ENCODE peak calls at places on chromosomes 5 and 9, in six cellular contexts. Q is aorta, A is foreskin fibroblast, K is small intestine, Z is NB4, J is choroid plexus epithelial cell. F is an unnamed sample.

GRCh38 chr5:32027717-32028321 is 146.3 kb downstream of the GOLPH3 start:
- DNase-seq in Q (no peak), Z (peak), K (no peak), A (peak), J (peak), F (no peak)

GRCh38 chr9:110256392-110257096 is at the start of gene TXN:
- DNase-seq in K (peak), A (peak), Z (peak), J (peak), Q (peak), F (peak)

GRCh38 chr5:176447538-176447981 is 625 bp upstream of the FAF2 start:
- DNase-seq in A (no peak), Q (peak), J (no peak), K (no peak), Z (no peak), F (peak)

GRCh38 chr9:128892223-128892892 is 10.4 kb downstream of the LRRC8A start:
- DNase-seq in Q (peak), A (peak), Z (peak), K (peak), J (peak), F (peak)

GRCh38 chr5:51389582-51390463 is 6.6 kb downstream of the ISL1 start:
- DNase-seq in Q (no peak), K (no peak), A (peak), Z (no peak), J (no peak), F (no peak)

GRCh38 chr9:134169724-134170401 is 5.5 kb upstream of the RNU6ATAC start:
- DNase-seq in J (no peak), K (peak), Z (peak), A (no peak), Q (no peak), F (no peak)

GRCh38 chr5:139964994-139965565 is 78.0 kb downstream of the NRG2 start:
- DNase-seq in A (no peak), J (no peak), Z (no peak), K (no peak), Q (no peak), F (no peak)

GRCh38 chr9:73146113-73146815 is 5.4 kb upstream of the ANXA1 start:
- DNase-seq in K (no peak), A (no peak), Z (no peak), Q (no peak), J (no peak), F (no peak)

GRCh38 chr5:154388842-154389241 is 57.0 kb upstream of the SAP30L start:
- DNase-seq in Z (no peak), J (no peak), Q (no peak), K (no peak), A (no peak), F (no peak)

GRCh38 chr9:129778469-129778868 is 24.5 kb upstream of the TOR1B start:
- DNase-seq in Z (no peak), Q (no peak), A (no peak), J (no peak), K (no peak), F (no peak)

GRCh38 chr9:96157675-96158074 is 144.3 kb downstream of the HSD17B3 start:
- DNase-seq in A (no peak), K (no peak), Q (peak), Z (no peak), J (no peak), F (no peak)

GRCh38 chr5:128084228-128085167 is 932 bp downstream of the SLC12A2 start:
- DNase-seq in A (peak), J (peak), Q (peak), Z (peak), K (peak), F (peak)

GRCh38 chr9:89312154-89312616 is 1.2 kb downstream of the CKS2 start:
- DNase-seq in Q (no peak), A (peak), Z (peak), K (peak), J (peak), F (no peak)

GRCh38 chr5:113574417-113574816 is 60.9 kb downstream of the YTHDC2 start:
- DNase-seq in Q (no peak), J (peak), K (no peak), Z (peak), A (peak), F (no peak)

GRCh38 chr9:127365461-127365860 is 31.5 kb upstream of the SLC2A8 start:
- DNase-seq in Z (no peak), Q (no peak), A (no peak), K (no peak), J (no peak), F (no peak)

GRCh38 chr5:56910123-56910951 is 941 bp downstream of the SETD9 start:
- DNase-seq in Q (peak), K (no peak), Z (peak), J (no peak), A (peak), F (peak)

GRCh38 chr9:99811598-99812383 is 9.9 kb upstream of the NR4A3 start:
- DNase-seq in Z (no peak), A (no peak), Q (no peak), J (no peak), K (no peak), F (no peak)

GRCh38 chr9:34380034-34380510 is 3.4 kb upstream of the MYORG start:
- DNase-seq in Q (no peak), A (no peak), Z (peak), J (peak), K (peak), F (no peak)

GRCh38 chr5:56011835-56012234 is 17.1 kb upstream of the IL6ST start:
- DNase-seq in Z (no peak), Q (no peak), K (no peak), J (peak), A (peak), F (no peak)

GRCh38 chr5:90015584-90016018 is 394.0 kb downstream of the CETN3 start:
- DNase-seq in A (no peak), Q (no peak), Z (no peak), K (no peak), J (peak), F (no peak)

GRCh38 chr9:117414906-117415583 is at the start of gene ASTN2:
- DNase-seq in Q (peak), K (no peak), A (no peak), Z (no peak), J (no peak), F (peak)

DNA sequence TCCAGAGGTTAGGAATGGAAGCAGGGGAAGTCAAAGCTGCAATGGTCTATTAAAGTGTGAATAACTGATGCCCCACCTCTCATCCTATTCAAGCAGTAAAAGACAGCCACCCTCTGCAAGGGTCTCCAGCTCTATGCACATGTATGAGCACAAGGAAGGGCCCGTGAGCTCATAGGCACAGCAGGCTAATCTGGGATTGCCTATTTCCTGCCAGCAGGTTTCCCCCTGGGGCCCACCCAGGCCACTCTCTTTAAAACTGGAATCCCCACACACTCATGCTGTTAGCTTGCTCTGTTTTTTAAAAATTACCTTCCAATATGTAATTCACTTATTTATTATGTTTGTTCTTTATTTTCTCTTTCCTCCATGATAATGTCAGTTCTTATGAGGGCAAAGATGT is 48.7 kb upstream of the ZNF366 start:
- DNase-seq in J (peak), Z (no peak), Q (no peak), A (no peak), K (no peak), F (no peak)
- H3K4me3 ChIP-seq in J (no peak), Z (no peak), Q (no peak), A (no peak), K (no peak), F (no peak)

GRCh38 chr5:52788505-52788821 is 747 bp downstream of the ITGA1 start:
- DNase-seq in Z (no peak), J (no peak), Q (no peak), A (no peak), K (no peak), F (no peak)
- H3K4me3 ChIP-seq in Z (no peak), J (peak), Q (peak), A (peak), K (peak), F (peak)

DNA sequence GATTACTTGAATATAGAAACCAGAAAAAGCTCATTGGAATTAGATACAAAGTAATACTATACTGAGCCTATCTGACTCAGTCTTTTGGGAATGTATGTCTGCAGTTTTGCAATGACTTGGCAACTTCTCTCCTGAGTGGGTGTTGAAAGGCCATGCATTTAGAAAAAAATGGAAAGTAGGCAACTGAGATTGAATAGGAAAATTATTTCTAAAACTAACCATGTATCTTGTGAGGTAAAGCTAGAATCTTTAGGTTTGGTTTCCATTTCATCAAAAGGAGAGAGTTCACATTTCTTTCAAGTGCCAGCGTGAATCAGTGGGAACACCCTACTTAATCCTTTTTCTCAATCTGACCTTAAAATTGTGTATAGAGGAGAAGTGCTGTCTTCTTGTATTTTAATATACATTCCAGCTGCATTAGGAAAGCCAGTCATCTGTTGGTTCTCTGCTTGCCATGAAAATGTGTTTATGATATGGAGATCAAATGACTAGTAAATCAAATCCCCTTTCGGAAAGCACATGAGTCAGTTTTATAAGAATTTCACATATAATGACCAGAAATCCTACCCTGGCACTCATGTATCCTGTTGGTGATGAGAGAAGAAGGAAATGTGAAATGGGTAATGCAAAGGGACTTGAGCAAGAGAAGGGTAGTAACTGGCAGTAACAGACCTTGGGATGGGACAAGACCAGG is 30.4 kb downstream of the NFX1 start:
- DNase-seq in Z (no peak), K (no peak), J (peak), A (peak), Q (no peak), F (no peak)
- H3K4me3 ChIP-seq in Z (no peak), K (no peak), J (no peak), A (peak), Q (no peak), F (no peak)

GRCh38 chr5:80961376-80962281 is 1.5 kb downstream of the RASGRF2 start:
- DNase-seq in K (peak), A (no peak), Q (no peak), J (peak), Z (peak), F (no peak)

GRCh38 chr5:80962630-80963520 is 2.7 kb downstream of the RASGRF2 start:
- DNase-seq in Z (no peak), Q (no peak), J (no peak), A (no peak), K (no peak), F (no peak)

GRCh38 chr5:80959138-80959537 is 1.0 kb upstream of the RASGRF2 start:
- DNase-seq in Z (no peak), Q (no peak), K (no peak), J (no peak), A (no peak), F (no peak)

GRCh38 chr5:80959768-80960442 is at the start of gene RASGRF2:
- DNase-seq in K (peak), Q (peak), A (peak), J (peak), Z (no peak), F (peak)

GRCh38 chr5:80960531-80961375 is 590 bp downstream of the RASGRF2 start:
- DNase-seq in Z (no peak), A (peak), J (peak), K (peak), Q (peak), F (peak)
- H3K4me3 ChIP-seq in Z (no peak), A (peak), J (peak), K (peak), Q (peak), F (peak)

DNA sequence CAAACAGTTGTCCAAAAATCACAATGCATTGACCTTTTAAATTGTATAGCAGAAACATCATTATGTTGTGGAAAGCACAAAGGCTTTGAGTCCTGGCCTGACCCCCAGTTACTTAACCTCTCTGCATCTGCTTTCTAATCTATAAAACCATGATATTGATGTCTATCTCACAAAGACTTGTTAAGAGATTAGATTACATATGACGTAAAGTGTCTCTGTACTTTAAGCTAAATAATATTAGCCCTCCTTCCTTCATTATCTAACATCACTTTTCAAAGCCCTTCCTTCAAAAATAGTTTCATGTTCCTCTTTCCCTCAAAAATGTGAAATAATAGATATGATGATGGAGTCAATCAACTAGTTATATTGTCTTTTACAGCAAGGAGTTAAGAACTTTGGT is 3.4 kb downstream of the ADAMTS6 start:
- DNase-seq in A (no peak), Q (no peak), Z (no peak), K (no peak), J (peak), F (no peak)
- H3K4me3 ChIP-seq in A (no peak), Q (no peak), Z (no peak), K (no peak), J (no peak), F (no peak)

GRCh38 chr9:24698864-24699518 is 153.3 kb upstream of the IZUMO3 start:
- DNase-seq in Z (no peak), J (no peak), A (no peak), Q (no peak), K (no peak), F (no peak)
- H3K4me3 ChIP-seq in Z (no peak), J (no peak), A (no peak), Q (no peak), K (no peak), F (no peak)

DNA sequence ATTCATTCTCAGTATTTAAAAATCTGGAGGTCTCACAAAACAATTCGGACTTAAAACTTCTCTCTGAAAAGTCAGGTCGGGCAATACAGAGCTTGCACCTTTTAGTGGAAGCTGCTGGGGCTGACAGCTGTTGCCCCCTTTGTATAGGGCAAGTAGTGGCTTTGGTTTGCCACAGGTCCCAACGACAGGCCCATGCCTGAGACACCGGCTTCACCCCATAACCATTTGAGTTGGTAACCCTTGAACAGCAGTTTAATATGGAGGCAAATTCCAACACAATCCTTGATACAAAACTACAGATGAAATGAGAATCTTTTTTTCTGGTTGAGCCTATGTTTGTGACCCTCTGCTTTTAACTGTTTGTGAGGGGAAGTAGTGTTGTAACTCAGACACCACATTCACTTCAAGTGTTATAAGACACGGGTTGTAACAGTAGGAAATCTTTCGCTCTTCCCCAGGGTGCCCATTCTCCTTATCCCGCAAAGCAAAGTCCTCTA is 763 bp upstream of the GLRX start:
- DNase-seq in J (no peak), K (no peak), A (no peak), Q (no peak), Z (peak), F (no peak)
- H3K4me3 ChIP-seq in J (peak), K (no peak), A (peak), Q (peak), Z (peak), F (peak)